ENCODE peak calls at places on chromosomes 7 and 10, in five cellular contexts. J, A, T, M and X are unnamed samples.

GRCh38 chr10:106023329-106023728 is 1141.2 kb downstream of the SORCS1 start:
- DNase-seq in A (no peak), J (no peak), M (no peak), T (no peak), X (no peak)

GRCh38 chr7:66078067-66078466 is 2.4 kb downstream of the ASL start:
- DNase-seq in T (no peak), J (no peak), A (peak; percentile 35), M (no peak), X (peak; percentile 55)

GRCh38 chr7:103594186-103594585 is 148.2 kb upstream of the SLC26A5 start:
- DNase-seq in T (no peak), M (no peak), J (no peak), A (no peak), X (no peak)

GRCh38 chr7:1520574-1521234 is 9.8 kb upstream of the MAFK start:
- DNase-seq in A (no peak), M (no peak), T (no peak), J (no peak), X (no peak)

GRCh38 chr7:131188367-131189339 is 139.0 kb upstream of the MKLN1 start:
- DNase-seq in J (peak; percentile 54), T (peak; percentile 56), M (no peak), A (no peak), X (no peak)

GRCh38 chr10:22429146-22429545 is 83.8 kb downstream of the SPAG6 start:
- DNase-seq in T (no peak), M (no peak), A (no peak), J (no peak), X (no peak)

GRCh38 chr10:88064608-88065383 is 201.4 kb downstream of the PTEN start:
- DNase-seq in M (no peak), T (peak; percentile 74), J (no peak), A (peak; percentile 51), X (no peak)

GRCh38 chr7:155344270-155344617 is 46.6 kb downstream of the INSIG1 start:
- DNase-seq in A (no peak), M (no peak), J (peak; percentile 64), T (no peak), X (no peak)

GRCh38 chr7:20647908-20648776 is 32.7 kb downstream of the ABCB5 start:
- DNase-seq in M (peak; percentile 64), T (no peak), J (peak; percentile 85), A (no peak), X (no peak)

GRCh38 chr7:154903083-154903731 is 99.7 kb downstream of the PAXIP1 start:
- DNase-seq in A (no peak), M (no peak), J (no peak), T (no peak), X (no peak)

GRCh38 chr7:114416089-114416990 is 1.7 kb downstream of the FOXP2 start:
- DNase-seq in J (no peak), M (no peak), T (no peak), A (no peak), X (no peak)

GRCh38 chr7:120926943-120927346 is 23.6 kb upstream of the ING3 start:
- DNase-seq in M (no peak), J (peak; percentile 57), A (no peak), T (no peak), X (no peak)

GRCh38 chr10:49207936-49208482 is 19.8 kb upstream of the TMEM273 start:
- DNase-seq in J (no peak), T (no peak), A (no peak), M (no peak), X (no peak)

GRCh38 chr10:114492351-114493037 is 88.2 kb upstream of the AFAP1L2 start:
- DNase-seq in T (no peak), J (no peak), A (no peak), M (no peak), X (no peak)

GRCh38 chr7:106774768-106775551 is 90.1 kb upstream of the PIK3CG start:
- DNase-seq in T (no peak), A (no peak), M (peak; percentile 38), J (peak; percentile 57), X (no peak)

GRCh38 chr10:6621536-6621935 is 41.5 kb upstream of the PRKCQ start:
- DNase-seq in T (no peak), A (no peak), M (no peak), J (no peak), X (no peak)

GRCh38 chr10:27744478-27745379 is 890 bp downstream of the MKX start:
- DNase-seq in J (no peak), T (peak; percentile 29), M (peak; percentile 44), A (no peak), X (peak; percentile 71)

GRCh38 chr7:69042138-69042537 is 556.1 kb upstream of the AUTS2 start:
- DNase-seq in A (no peak), J (no peak), T (no peak), M (peak; percentile 36), X (no peak)

GRCh38 chr10:97234403-97234802 is 48.6 kb upstream of the SLIT1 start:
- DNase-seq in M (no peak), A (no peak), J (no peak), T (no peak), X (no peak)

GRCh38 chr7:34457329-34457728 is 200.7 kb upstream of the NPSR1 start:
- DNase-seq in J (peak; percentile 53), A (no peak), T (no peak), M (peak; percentile 30), X (no peak)

GRCh38 chr10:49151025-49151445 is 17.2 kb upstream of the FAM170B start:
- DNase-seq in J (no peak), M (no peak), A (no peak), T (no peak), X (no peak)

GRCh38 chr7:137879357-137880158 is 32.8 kb upstream of the DGKI start:
- DNase-seq in A (no peak), M (peak; percentile 66), T (peak; percentile 29), J (peak; percentile 56), X (no peak)

GRCh38 chr10:7085913-7086589 is 324.8 kb downstream of the SFMBT2 start:
- DNase-seq in A (no peak), M (peak; percentile 59), J (peak; percentile 61), T (no peak), X (no peak)

GRCh38 chr7:120966961-120967360 is 16.4 kb downstream of the ING3 start:
- DNase-seq in T (no peak), A (no peak), J (no peak), M (no peak), X (no peak)

GRCh38 chr7:55144333-55144954 is 125.6 kb downstream of the EGFR start:
- DNase-seq in T (no peak), J (peak; percentile 87), M (peak; percentile 76), A (no peak), X (no peak)
- TF ChIP-seq CTCF in T (peak; percentile 15), J (peak; percentile 71), M (peak; percentile 69), A (no peak), X (no peak)

GRCh38 chr10:618229-618989 is 71.1 kb downstream of the DIP2C start:
- DNase-seq in J (no peak), A (no peak), T (peak; percentile 65), M (no peak), X (no peak)
- H3K27ac ChIP-seq in J (no peak overlapping the region), A (no peak overlapping the region), T (peak overlapping the region; percentile 81), M (no peak overlapping the region), X (peak overlapping the region; percentile 16)

GRCh38 chr7:87209295-87209924 is 10.1 kb downstream of the TMEM243 start:
- DNase-seq in M (no peak), T (no peak), J (no peak), A (no peak), X (no peak)
- TF ChIP-seq CTCF in M (no peak), T (no peak), J (no peak), A (no peak), X (no peak)

DNA sequence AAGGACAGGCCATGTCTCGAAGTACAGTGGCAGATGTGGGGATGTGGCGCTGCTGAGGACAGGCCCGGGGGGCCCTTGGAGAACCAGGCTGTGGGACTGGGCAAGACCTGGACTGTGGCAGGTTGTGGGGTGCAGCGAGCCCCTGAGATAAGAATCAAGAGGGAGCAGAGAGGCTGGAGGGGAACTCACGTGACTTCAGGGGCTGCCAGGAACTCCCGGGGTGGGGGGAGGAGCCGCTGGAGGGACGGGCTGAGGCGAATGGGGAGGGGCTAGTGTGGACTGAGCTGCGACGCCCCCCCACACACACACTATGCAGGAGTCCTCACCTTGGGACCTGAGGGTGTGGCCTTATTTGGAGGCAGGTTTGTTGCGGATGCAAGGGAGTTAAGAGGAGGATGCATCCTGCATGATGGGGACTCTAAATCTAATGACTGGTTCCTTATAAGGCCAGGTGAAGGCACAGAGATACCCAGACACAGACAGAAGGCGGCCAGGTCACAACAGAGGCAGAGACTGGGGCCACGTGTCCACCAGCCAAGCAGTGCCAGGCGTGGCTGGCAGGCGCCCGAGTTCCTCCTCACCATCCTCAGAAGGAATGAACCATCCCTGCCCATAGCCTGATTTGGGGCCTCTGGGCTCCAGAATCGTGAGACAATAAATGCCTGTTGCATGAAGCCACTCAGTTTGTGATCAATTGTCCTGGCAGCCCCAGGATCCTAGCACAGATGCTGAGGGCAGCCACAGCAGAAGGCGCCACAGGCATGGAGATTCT is 68.8 kb upstream of the TNRC18 start:
- DNase-seq in T (no peak), M (peak; percentile 69), A (no peak), J (peak; percentile 80), X (no peak)
- H3K27ac ChIP-seq in T (no peak overlapping the region), M (no peak overlapping the region), A (no peak overlapping the region), J (no peak overlapping the region), X (no peak overlapping the region)